ENCODE peak calls at places on chromosomes 12 and 14, in four cellular contexts. A is CD4-positive, alpha-beta memory T cell; H is esophagus squamous epithelium; G is Panc1. C is an unnamed sample.

GRCh38 chr12:94980577-94980976 is 22.9 kb downstream of the NDUFA12 start:
- DNase-seq in A (peak; percentile 34), H (no peak), G (no peak), C (no peak)

GRCh38 chr14:56273151-56273550 is 154.9 kb downstream of the PELI2 start:
- DNase-seq in A (no peak), H (no peak), G (no peak), C (no peak)

GRCh38 chr14:104138098-104138890 is at the start of gene KIF26A:
- DNase-seq in A (peak; percentile 22), H (no peak), G (no peak), C (peak; percentile 93)

GRCh38 chr14:96940009-96940408 is 142.8 kb downstream of the VRK1 start:
- DNase-seq in A (no peak), H (no peak), G (no peak), C (no peak)

GRCh38 chr12:59408431-59408830 is 187.4 kb upstream of the SLC16A7 start:
- DNase-seq in A (no peak), H (no peak), G (no peak), C (no peak)

GRCh38 chr14:87566986-87567385 is 426.0 kb downstream of the GALC start:
- DNase-seq in A (no peak), H (no peak), G (no peak), C (no peak)

GRCh38 chr14:25111061-25111601 is 61.2 kb upstream of the STXBP6 start:
- DNase-seq in A (no peak), H (no peak), G (no peak), C (no peak)

GRCh38 chr14:99271951-99272668 is at the start of gene BCL11B:
- DNase-seq in A (peak; percentile 91), H (peak; percentile 19), G (no peak), C (peak; percentile 83)

GRCh38 chr14:104105071-104105821 is 19.7 kb downstream of the ASPG start:
- DNase-seq in A (no peak), H (no peak), G (no peak), C (no peak)

GRCh38 chr14:54369343-54369742 is 27.5 kb upstream of the CDKN3 start:
- DNase-seq in A (no peak), H (no peak), G (no peak), C (no peak)

GRCh38 chr12:102426599-102427541 is 53.5 kb downstream of the IGF1 start:
- DNase-seq in A (no peak), H (no peak), G (no peak), C (no peak)

GRCh38 chr12:79763748-79764452 is 73.1 kb upstream of the PAWR start:
- DNase-seq in A (no peak), H (no peak), G (no peak), C (no peak)

GRCh38 chr12:132921685-132922084 is 34.3 kb upstream of the CHFR start:
- DNase-seq in A (no peak), H (no peak), G (no peak), C (peak; percentile 17)
- H3K9me3 ChIP-seq in A (peaks cover 67% of the 10 kb centered on the region), H (peaks cover 30% of the 10 kb centered on the region), G (peaks cover 67% of the 10 kb centered on the region), C (peaks cover 14% of the 10 kb centered on the region)

GRCh38 chr14:42140831-42141279 is 534.2 kb downstream of the LRFN5 start:
- DNase-seq in A (no peak), H (no peak), G (peak; percentile 86), C (no peak)

GRCh38 chr14:42138406-42138805 is 531.7 kb downstream of the LRFN5 start:
- DNase-seq in A (no peak), H (no peak), G (no peak), C (no peak)

GRCh38 chr14:42143114-42143513 is 536.4 kb downstream of the LRFN5 start:
- DNase-seq in A (no peak), H (no peak), G (no peak), C (no peak)

GRCh38 chr14:42140001-42140400 is 533.3 kb downstream of the LRFN5 start:
- DNase-seq in A (no peak), H (no peak), G (no peak), C (no peak)

DNA sequence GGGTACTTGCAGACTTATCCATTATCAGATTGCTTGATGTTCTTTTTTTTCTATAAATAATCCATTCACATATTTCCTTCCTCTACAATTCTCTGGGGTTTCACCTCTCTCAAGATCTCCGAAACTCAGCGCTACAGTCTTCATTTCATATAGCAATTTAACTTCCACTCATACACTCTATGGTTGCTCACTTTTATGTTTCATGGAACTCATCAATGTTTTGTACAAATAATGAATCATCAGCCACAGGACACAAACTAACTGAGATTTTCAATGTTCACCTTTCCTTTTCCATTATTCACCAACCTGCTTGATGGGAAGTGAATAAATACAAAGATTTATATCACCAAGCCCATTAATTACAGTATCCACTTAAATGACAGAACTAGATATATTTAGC is 534.7 kb downstream of the LRFN5 start:
- DNase-seq in A (no peak), H (no peak), G (no peak), C (no peak)
- H3K9me3 ChIP-seq in A (peaks cover 3% of the 10 kb centered on the region), H (no peaks in the 10 kb centered on the region), G (no peaks in the 10 kb centered on the region), C (no peaks in the 10 kb centered on the region)

DNA sequence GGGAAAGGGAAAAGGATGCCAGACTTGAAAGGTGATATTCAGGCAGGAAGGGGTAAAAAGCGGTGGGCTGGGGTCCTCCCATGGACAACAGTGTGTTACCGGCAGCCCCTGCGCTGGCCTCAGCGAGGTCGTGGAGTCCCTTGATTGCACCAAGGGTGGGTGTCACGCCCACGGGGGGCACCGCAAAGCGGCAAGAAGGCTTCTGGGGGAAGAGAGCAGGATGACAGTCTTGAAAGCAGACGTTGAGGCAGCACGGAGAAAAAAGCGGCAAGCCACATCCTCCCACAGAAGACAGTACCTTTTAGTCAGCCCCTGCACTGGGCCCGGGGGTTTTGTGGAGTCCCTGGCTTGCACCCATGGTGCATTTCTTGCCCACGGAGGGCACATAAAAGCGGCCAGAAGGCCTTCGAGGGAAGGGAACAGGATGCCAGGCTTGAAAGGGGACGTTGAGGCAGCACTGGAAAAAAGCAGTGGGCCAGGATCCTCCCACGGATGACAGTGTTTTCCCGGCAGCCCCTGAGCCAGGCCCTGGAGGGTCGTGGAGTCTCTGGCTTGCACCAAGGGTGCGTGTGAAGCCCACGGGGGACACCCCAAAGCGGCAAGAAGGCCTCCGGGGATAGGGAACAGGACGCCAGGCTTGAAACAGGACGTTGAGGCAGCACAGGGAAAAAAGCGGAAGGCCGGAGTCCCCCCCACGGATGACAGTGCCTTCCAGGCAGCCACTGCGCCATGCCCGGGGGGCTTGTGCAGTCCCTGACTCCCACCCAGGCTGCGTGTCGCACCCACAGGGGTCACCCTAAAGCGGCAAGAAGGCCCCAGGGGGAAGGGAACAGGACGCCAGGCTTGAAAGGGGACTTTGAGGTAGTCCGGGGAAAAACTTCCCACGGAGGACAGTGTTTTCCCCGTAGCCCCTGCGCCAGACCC is 162.2 kb upstream of the ALG10B start:
- DNase-seq in A (no peak), H (no peak), G (no peak), C (no peak)
- H3K9me3 ChIP-seq in A (no peaks in the 10 kb centered on the region), H (no peaks in the 10 kb centered on the region), G (no peaks in the 10 kb centered on the region), C (no peaks in the 10 kb centered on the region)

GRCh38 chr14:80930836-80931389 is 10.6 kb downstream of the CEP128 start:
- DNase-seq in A (peak; percentile 89), H (no peak), G (no peak), C (no peak)

GRCh38 chr14:80924365-80925103 is 17.0 kb downstream of the CEP128 start:
- DNase-seq in A (no peak), H (no peak), G (no peak), C (no peak)

GRCh38 chr14:80930095-80930494 is 11.4 kb downstream of the CEP128 start:
- DNase-seq in A (no peak), H (no peak), G (no peak), C (no peak)

GRCh38 chr14:80926706-80927384 is 14.7 kb downstream of the CEP128 start:
- DNase-seq in A (no peak), H (no peak), G (no peak), C (no peak)

GRCh38 chr14:80927385-80927989 is 14.1 kb downstream of the CEP128 start:
- DNase-seq in A (no peak), H (no peak), G (no peak), C (no peak)
- H3K9me3 ChIP-seq in A (no peaks in the 10 kb centered on the region), H (no peaks in the 10 kb centered on the region), G (no peaks in the 10 kb centered on the region), C (peaks cover 4% of the 10 kb centered on the region)

DNA sequence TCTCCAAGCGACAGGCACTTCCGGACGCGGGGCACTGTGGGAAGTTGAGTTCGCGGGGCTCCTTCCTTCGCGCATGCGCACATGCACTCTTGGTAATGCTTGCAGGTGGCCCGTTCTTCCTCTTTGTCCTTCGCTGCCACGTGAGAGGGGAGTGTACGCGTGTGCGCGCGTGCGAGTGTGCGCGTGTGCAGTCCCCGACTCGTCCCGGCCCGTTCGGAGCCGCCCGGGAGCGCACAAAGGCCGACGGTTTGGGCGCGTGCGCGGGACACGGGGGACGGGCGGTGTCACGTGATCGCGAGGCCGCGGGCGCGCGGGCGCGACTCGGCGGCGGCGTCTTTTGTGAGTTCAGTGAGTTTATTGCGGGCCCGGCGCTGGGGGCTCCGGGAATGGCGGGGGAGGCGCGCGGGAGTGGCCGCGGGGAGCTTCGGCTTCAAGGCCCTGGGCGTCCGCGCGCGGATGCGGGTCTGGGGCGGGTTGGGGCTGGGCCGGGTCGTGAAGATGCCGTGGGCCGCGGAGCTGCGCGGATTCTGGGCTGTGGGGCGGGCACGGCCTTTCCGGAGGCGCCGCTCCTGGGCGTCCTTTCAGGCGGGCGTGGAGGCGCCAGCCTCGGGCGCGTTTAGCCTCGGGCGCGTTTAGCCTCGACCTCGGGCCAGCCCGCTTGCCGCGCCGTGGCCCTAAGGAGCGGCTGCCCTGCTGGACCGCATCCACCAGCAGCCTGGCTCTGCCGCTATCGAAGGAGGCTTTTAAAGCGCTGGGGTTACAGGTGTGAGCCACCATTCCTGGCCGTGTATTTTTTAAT is at the start of gene ZNF84:
- DNase-seq in A (peak; percentile 97), H (peak; percentile 83), G (peak; percentile 87), C (peak; percentile 96)
- H3K9me3 ChIP-seq in A (peaks cover 24% of the 10 kb centered on the region), H (no peaks in the 10 kb centered on the region), G (peaks cover 43% of the 10 kb centered on the region), C (peaks cover 3% of the 10 kb centered on the region)